ENCODE peak calls at places on chromosomes 7 and 10, in six cellular contexts. Y, T, A, E, L and D are unnamed samples.

GRCh38 chr7:101934618-101935017 is 117.2 kb downstream of the CUX1 start:
- DNase-seq in Y (no peak), A (no peak), L (no peak), E (no peak), T (no peak), D (no peak)

GRCh38 chr7:64581391-64581790 is 18.5 kb upstream of the ZNF680 start:
- DNase-seq in E (peak), A (no peak), Y (no peak), T (no peak), L (no peak), D (no peak)

GRCh38 chr7:151540146-151540545 is 20.5 kb upstream of the RHEB start:
- DNase-seq in A (no peak), T (no peak), L (no peak), E (no peak), Y (no peak), D (no peak)

GRCh38 chr10:21518629-21519321 is 6.7 kb downstream of the SKIDA1 start:
- DNase-seq in A (no peak), Y (peak), T (peak), E (peak), L (peak), D (no peak)

GRCh38 chr7:101201695-101202602 is 1.1 kb upstream of the MOGAT3 start:
- DNase-seq in L (no peak), E (no peak), A (no peak), T (no peak), Y (no peak), D (no peak)

GRCh38 chr7:129777195-129777844 is 165.8 kb downstream of the NRF1 start:
- DNase-seq in Y (no peak), E (no peak), T (no peak), A (no peak), L (no peak), D (no peak)

GRCh38 chr7:44439933-44440332 is 50.5 kb downstream of the NUDCD3 start:
- DNase-seq in Y (no peak), T (no peak), E (no peak), L (no peak), A (no peak), D (no peak)

GRCh38 chr7:116417593-116418345 is 81.8 kb upstream of the CAV2 start:
- DNase-seq in Y (no peak), T (no peak), E (peak), A (no peak), L (no peak), D (no peak)

GRCh38 chr7:99141756-99142726 is 1.9 kb downstream of the SMURF1 start:
- DNase-seq in Y (peak), L (peak), E (peak), T (peak), A (peak), D (no peak)

GRCh38 chr10:28254290-28254985 is 48.4 kb downstream of the MPP7 start:
- DNase-seq in L (no peak), A (no peak), T (no peak), E (peak), Y (peak), D (no peak)

GRCh38 chr7:26376208-26376917 is 84.7 kb downstream of the SNX10 start:
- DNase-seq in T (peak), A (no peak), Y (no peak), L (peak), E (no peak), D (no peak)

GRCh38 chr10:3775671-3776551 is 9.1 kb downstream of the KLF6 start:
- DNase-seq in Y (peak), L (peak), T (no peak), E (peak), A (peak), D (no peak)

GRCh38 chr10:29096303-29096824 is 192.5 kb upstream of the LYZL1 start:
- DNase-seq in L (no peak), Y (no peak), A (no peak), E (no peak), T (no peak), D (no peak)

GRCh38 chr7:94559972-94560371 is 50.4 kb downstream of the CASD1 start:
- DNase-seq in A (no peak), L (no peak), T (no peak), Y (no peak), E (no peak), D (no peak)

GRCh38 chr10:7370511-7370910 is 40.3 kb downstream of the SFMBT2 start:
- DNase-seq in T (no peak), Y (no peak), L (no peak), A (no peak), E (no peak), D (no peak)

GRCh38 chr10:58992830-58993460 is 183.5 kb upstream of the PHYHIPL start:
- DNase-seq in A (no peak), E (no peak), Y (no peak), T (no peak), L (no peak), D (no peak)

GRCh38 chr10:77907900-77908717 is 18.4 kb downstream of the DLG5 start:
- DNase-seq in T (no peak), E (no peak), Y (peak), A (no peak), L (no peak), D (no peak)

GRCh38 chr7:26910221-26910620 is 45.8 kb upstream of the SKAP2 start:
- DNase-seq in A (no peak), Y (peak), E (peak), L (peak), T (no peak), D (peak)

GRCh38 chr10:33819206-33819605 is 484.7 kb upstream of the NRP1 start:
- DNase-seq in Y (no peak), L (no peak), T (no peak), E (no peak), A (no peak), D (peak)

GRCh38 chr7:99621271-99621670 is 4.5 kb downstream of the ZSCAN25 start:
- DNase-seq in L (no peak), E (no peak), T (no peak), Y (no peak), A (no peak), D (no peak)

GRCh38 chr10:58791137-58791536 is 278.5 kb downstream of the BICC1 start:
- DNase-seq in A (no peak), Y (peak), T (no peak), E (peak), L (no peak), D (peak)

GRCh38 chr10:47369251-47369894 is 14.7 kb downstream of the ZNF488 start:
- DNase-seq in E (no peak), L (no peak), T (peak), A (no peak), Y (no peak), D (no peak)

GRCh38 chr10:99538287-99538917 is 5.7 kb downstream of the NKX2-3 start:
- DNase-seq in A (no peak), E (no peak), L (no peak), T (no peak), Y (no peak), D (no peak)

GRCh38 chr10:99534939-99535763 is 2.4 kb downstream of the NKX2-3 start:
- DNase-seq in T (no peak), L (no peak), Y (peak), E (peak), A (no peak), D (no peak)

GRCh38 chr10:99537381-99538286 is 4.9 kb downstream of the NKX2-3 start:
- DNase-seq in E (no peak), Y (no peak), L (no peak), A (no peak), T (no peak), D (no peak)

GRCh38 chr10:99535764-99536399 is 3.1 kb downstream of the NKX2-3 start:
- DNase-seq in A (no peak), T (no peak), E (no peak), Y (no peak), L (no peak), D (no peak)

DNA sequence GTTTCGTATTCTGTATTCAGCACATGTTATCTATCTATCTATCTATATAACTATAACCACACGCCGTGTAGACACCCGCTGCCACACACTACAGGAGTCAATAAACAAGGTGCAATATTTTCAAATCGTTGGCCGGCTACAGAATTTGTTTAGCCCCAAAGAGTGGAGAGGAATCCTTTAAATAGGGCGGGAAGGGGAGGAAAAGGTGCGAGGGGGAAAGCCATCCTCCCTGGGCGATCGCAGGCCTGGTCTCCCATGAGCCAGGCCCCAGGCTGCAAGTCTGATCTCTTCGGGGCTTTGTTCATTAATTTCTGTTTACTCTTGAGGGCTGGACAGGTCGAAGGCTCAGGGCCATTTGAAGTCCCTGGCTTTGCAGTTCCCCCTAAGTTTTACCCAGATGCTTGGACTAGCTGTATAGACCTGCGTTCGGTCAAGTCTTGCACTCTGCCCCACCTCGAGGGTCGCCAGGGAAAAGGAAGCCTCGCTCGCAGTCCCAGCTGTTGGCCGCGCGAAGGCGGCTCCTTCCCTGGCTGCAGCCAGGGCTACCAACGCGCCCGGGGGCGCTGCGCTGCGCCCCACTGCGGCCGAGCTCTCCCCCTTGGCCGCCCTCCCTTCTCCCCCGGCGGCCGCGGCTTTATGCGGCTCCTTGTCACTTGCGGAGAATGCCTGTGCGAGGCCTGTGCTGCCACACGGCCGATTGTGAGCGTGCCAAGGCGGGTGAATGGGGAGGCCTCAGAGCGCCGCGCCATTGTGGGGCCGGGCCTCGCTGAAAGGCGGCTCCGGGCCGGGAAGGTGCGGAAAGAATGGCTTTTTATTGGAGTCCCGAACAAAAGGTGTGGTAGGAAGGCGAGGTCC is 3.9 kb downstream of the NKX2-3 start:
- DNase-seq in A (no peak), Y (no peak), L (no peak), T (no peak), E (no peak), D (no peak)
- H3K4me3 ChIP-seq in A (peak), Y (no peak), L (no peak), T (peak), E (peak), D (no peak)

DNA sequence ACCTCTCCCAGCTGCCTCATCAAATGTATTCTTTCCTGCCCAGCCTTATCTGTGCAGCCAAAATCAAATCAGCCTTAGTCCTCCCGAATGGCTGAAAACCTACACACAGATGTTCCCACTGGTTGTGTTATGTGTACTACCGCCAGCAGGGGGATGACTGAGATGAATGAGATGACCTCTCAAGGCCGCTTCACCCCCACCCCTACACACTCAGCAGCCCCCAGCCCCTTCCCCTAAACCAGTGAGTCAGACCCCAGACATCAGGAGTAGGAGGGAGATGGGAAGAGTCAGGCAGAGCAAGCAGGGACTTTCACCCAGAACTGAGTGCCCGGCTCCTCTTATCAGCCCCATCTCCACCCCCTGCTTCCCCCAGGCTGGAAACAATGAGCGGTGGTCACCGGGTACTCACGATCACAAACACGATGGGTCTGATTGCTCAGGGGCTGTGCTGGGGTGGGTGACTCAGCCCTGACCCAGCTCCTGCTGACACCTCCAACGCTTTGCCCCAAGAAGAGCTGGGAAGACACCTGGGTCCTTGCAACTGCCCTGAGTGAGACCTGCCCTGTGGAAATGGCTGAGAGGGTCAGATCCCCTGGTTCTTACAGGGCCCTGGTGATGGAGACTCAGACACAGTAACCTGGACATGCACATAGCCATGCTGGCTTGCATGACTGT is 6.6 kb upstream of the C10orf105 start:
- DNase-seq in L (no peak), Y (peak), E (peak), A (no peak), T (no peak), D (no peak)
- H3K4me3 ChIP-seq in L (no peak), Y (no peak), E (no peak), A (no peak), T (no peak), D (no peak)

GRCh38 chr7:108461855-108462254 is 5.6 kb upstream of the NRCAM start:
- DNase-seq in A (no peak), E (peak), L (no peak), T (no peak), Y (no peak), D (no peak)
- H3K4me3 ChIP-seq in A (no peak), E (no peak), L (no peak), T (no peak), Y (no peak), D (no peak)

DNA sequence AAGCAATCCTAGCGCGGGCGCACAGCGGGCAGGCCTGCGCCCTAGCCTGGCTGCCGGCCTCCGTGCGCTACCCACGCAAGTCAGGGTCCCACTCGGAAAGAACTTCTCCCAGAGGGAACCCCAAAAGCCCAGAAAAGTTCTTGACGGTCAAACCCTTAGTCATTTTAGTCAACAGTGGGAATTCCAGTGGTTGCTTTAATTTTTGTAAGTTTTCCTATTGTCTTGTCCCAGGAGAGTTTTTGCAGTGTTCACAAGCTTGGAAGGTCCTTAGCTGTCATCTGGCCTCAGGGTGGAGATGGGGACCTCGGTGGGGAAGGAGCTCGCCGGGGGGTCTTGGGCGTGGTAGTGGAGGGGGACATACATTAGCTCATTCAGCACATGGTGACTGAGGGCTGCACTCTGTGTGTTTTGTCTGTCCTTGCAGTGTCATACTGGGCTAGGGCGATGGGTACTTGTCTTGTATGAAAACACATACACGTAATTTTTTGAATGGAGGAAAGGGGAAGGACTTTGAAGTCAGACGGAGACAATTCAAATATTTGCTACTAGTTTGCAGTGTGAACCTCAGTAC is 727 bp downstream of the MINDY4 start:
- DNase-seq in T (no peak), E (peak), L (peak), A (no peak), Y (no peak), D (no peak)
- H3K4me3 ChIP-seq in T (peak), E (peak), L (peak), A (peak), Y (peak), D (peak)

GRCh38 chr7:117470777-117471176 is 9.0 kb upstream of the CFTR start:
- DNase-seq in L (no peak), A (no peak), T (no peak), E (no peak), Y (no peak), D (no peak)

GRCh38 chr7:117468174-117468573 is 11.7 kb upstream of the CFTR start:
- DNase-seq in Y (no peak), L (no peak), T (no peak), A (no peak), E (no peak), D (no peak)

DNA sequence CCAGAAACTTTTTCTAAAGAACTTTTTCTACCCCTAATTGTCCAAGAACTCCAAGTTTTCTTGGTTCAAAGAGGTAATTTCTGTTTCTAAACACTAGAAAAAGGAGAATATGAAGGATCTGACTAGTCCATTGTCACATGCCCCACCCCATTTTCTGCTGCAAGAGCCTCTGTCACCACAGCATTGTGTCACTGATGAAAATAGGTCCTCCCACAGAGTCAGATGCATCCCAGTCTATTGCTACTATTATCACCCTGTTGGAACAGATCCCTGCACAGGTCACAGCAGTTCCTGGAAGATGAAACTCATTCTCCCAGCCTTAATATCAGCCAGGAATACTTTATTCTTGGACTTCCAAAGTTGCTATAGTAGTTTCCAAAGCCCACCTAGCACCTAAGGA is 7.5 kb upstream of the CFTR start:
- DNase-seq in Y (no peak), L (no peak), A (no peak), E (no peak), T (peak), D (no peak)
- H3K4me3 ChIP-seq in Y (no peak), L (no peak), A (no peak), E (no peak), T (no peak), D (no peak)